ENCODE peak calls at places on chromosomes 11 and 22, in eight cellular contexts. W, X, F, C, M, E, U and L are unnamed samples.

GRCh38 chr22:22408731-22409696 is 99.5 kb downstream of the ZNF280B start:
- DNase-seq in W (peak), X (peak), F (peak), C (no peak), M (peak), E (no peak), U (no peak), L (peak)

GRCh38 chr22:22025320-22026156 is 43.0 kb upstream of the TOP3B start:
- DNase-seq in W (no peak), X (no peak), F (no peak), C (no peak), M (no peak), E (no peak), U (no peak), L (no peak)

GRCh38 chr11:35615911-35616900 is 2.1 kb upstream of the FJX1 start:
- DNase-seq in W (no peak), X (peak), F (peak), C (no peak), M (peak), E (no peak), U (no peak), L (peak)

GRCh38 chr11:129061466-129062194 is 119.0 kb upstream of the TP53AIP1 start:
- DNase-seq in W (peak), X (no peak), F (no peak), C (no peak), M (no peak), E (peak), U (no peak), L (no peak)

GRCh38 chr11:296206-296975 is 2.9 kb downstream of the IFITM5 start:
- DNase-seq in W (no peak), X (no peak), F (no peak), C (no peak), M (no peak), E (no peak), U (no peak), L (no peak)

GRCh38 chr22:39839917-39840510 is 53.5 kb downstream of the ENTHD1 start:
- DNase-seq in W (no peak), X (no peak), F (no peak), C (no peak), M (peak), E (no peak), U (peak), L (no peak)

GRCh38 chr11:122045181-122045586 is 70.8 kb downstream of the BLID start:
- DNase-seq in W (no peak), X (no peak), F (no peak), C (no peak), M (no peak), E (no peak), U (no peak), L (no peak)

GRCh38 chr11:69304258-69304657 is 10.3 kb downstream of the MYEOV start:
- DNase-seq in W (no peak), X (no peak), F (no peak), C (no peak), M (no peak), E (no peak), U (no peak), L (no peak)

GRCh38 chr22:42863349-42863911 is 6.4 kb upstream of the ARFGAP3 start:
- DNase-seq in W (peak), X (no peak), F (no peak), C (peak), M (no peak), E (no peak), U (peak), L (no peak)

GRCh38 chr11:15591112-15591537 is 476.4 kb downstream of the INSC start:
- DNase-seq in W (no peak), X (no peak), F (no peak), C (no peak), M (no peak), E (no peak), U (no peak), L (no peak)

GRCh38 chr22:48186121-48186790 is 1423.8 kb downstream of the TBC1D22A start:
- DNase-seq in W (no peak), X (no peak), F (no peak), C (no peak), M (no peak), E (no peak), U (no peak), L (no peak)
- TF ChIP-seq REST in W (no peak), X (no peak), F (no peak), C (no peak), M (no peak), E (no peak), U (no peak), L (no peak)

GRCh38 chr11:65961267-65962135 is at the start of gene SART1:
- DNase-seq in W (peak), X (peak), F (peak), C (peak), M (peak), E (peak), U (peak), L (peak)
- TF ChIP-seq CTCF in W (no peak), X (peak), F (no peak), C (no peak), M (no peak), E (no peak), U (no peak), L (no peak)

DNA sequence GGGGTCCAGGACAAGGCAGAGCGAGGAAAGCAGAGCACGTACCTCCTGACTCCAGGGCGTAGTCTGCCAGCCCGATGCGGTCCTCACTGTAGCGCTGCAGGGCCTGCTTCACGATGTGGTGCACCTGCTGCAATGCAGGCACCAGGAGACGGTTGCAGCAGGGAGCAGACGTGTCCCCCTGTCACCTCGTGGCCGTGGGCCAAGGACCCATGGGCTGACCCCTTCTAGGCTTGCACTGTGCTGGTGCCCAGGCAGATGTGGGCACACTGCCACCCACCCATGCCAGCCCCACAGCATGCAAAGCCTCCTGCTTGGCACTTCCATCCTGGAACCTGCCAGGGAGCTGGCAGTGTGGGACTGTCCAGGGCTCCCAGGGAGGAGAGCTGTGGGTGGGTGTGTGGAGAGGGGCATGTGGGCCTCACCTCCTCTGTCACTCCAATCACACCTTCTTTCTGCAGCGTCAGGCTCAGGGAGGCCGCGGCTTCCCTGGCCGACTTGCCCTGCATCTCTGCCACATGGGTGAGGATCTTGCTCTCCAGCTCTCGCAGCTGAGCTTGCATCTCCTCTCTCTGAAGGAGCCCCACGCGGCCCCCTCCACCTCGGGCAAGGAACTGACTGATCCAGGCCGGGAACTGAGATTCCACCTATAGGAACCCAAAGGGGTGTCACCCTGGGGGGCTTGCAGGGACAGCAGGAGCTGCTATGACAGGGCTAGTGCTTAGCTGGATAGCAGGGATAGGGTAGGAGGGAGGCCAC is 16.3 kb downstream of the SUN2 start:
- DNase-seq in W (no peak), X (no peak), F (no peak), C (no peak), M (no peak), E (no peak), U (no peak), L (no peak)
- TF ChIP-seq POLR2AphosphoS5 in W (no peak), X (no peak), F (no peak), C (no peak), M (no peak), E (no peak), U (no peak), L (no peak)

GRCh38 chr11:12060385-12060980 is 49.9 kb upstream of the MICAL2 start:
- DNase-seq in W (no peak), X (no peak), F (no peak), C (no peak), M (no peak), E (no peak), U (no peak), L (no peak)
- TF ChIP-seq REST in W (no peak), X (no peak), F (no peak), C (no peak), M (no peak), E (no peak), U (no peak), L (no peak)

GRCh38 chr11:120815260-120816100 is 208.4 kb upstream of the TBCEL start:
- DNase-seq in W (no peak), X (no peak), F (no peak), C (no peak), M (no peak), E (no peak), U (no peak), L (peak)
- TF ChIP-seq CTCF in W (no peak), X (peak), F (no peak), C (no peak), M (peak), E (no peak), U (no peak), L (peak)

DNA sequence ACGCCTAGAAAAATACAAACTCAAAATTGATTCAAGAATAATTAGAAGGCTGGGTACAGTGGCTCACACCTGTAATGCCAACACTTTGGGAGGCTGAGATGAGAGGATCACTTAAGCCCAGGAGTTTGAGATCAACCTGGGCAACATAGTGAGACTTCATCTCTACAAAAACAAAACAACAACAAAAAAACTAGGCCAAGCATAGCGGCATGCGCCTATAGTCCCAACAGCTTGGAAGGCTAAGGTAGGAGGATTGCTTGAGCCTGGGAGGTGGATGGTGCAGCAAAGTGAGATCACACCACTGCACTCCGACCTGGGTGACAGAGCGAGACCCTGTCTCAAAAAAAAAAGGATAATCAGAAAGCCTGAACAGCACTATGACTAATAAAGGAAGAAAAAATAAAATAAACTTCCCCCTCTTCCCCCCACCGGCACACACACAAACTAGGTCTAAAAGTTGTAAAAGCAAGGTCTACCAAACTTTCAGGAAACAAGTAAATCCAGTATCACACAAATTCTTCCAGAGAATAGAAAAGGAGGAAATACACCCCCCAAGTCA is 35.8 kb downstream of the RRAS2 start:
- DNase-seq in W (no peak), X (no peak), F (no peak), C (no peak), M (no peak), E (no peak), U (no peak), L (no peak)
- TF ChIP-seq POLR2AphosphoS5 in W (no peak), X (no peak), F (no peak), C (no peak), M (no peak), E (no peak), U (no peak), L (no peak)